ENCODE peak calls at places on chromosomes 12 and 14, in six cellular contexts. G is GM12878, M is H1, T is HepG2, X is K562, E is GM12891. B is an unnamed sample.

GRCh38 chr14:92863281-92863680 is 59.7 kb upstream of the CHGA start:
- DNase-seq in E (no peak), M (no peak), X (no peak), T (no peak), G (no peak), B (no peak)

GRCh38 chr14:104601786-104602185 is 2.8 kb downstream of the TMEM179 start:
- DNase-seq in X (no peak), E (no peak), M (no peak), T (no peak), G (no peak), B (no peak)

GRCh38 chr12:9798008-9798619 is 29.2 kb upstream of the KLRF1 start:
- DNase-seq in T (peak; percentile 41), X (peak; percentile 59), G (peak; percentile 85), E (no peak), M (no peak), B (no peak)

GRCh38 chr12:56029666-56030293 is 8.9 kb downstream of the IKZF4 start:
- DNase-seq in X (peak; percentile 63), T (peak; percentile 71), M (peak; percentile 52), E (no peak), G (no peak), B (peak; percentile 36)

GRCh38 chr12:69095765-69096477 is 143.4 kb upstream of the CPSF6 start:
- DNase-seq in E (no peak), T (no peak), G (no peak), M (no peak), X (no peak), B (no peak)

GRCh38 chr14:66974397-66975025 is 214.7 kb upstream of the GARIN2 start:
- DNase-seq in M (no peak), E (no peak), X (no peak), T (no peak), G (no peak), B (no peak)

GRCh38 chr12:52166672-52167071 is 25.1 kb downstream of the KRT80 start:
- DNase-seq in E (no peak), X (no peak), T (no peak), G (no peak), M (no peak), B (no peak)

GRCh38 chr14:73188501-73188903 is 48.8 kb upstream of the PAPLN start:
- DNase-seq in G (no peak), X (no peak), E (no peak), T (no peak), M (no peak), B (no peak)

GRCh38 chr12:3277261-3277943 is 200.2 kb downstream of the TSPAN9 start:
- DNase-seq in E (no peak), M (no peak), X (no peak), T (no peak), G (no peak), B (no peak)

GRCh38 chr12:53722450-53723041 is 4.7 kb downstream of the CALCOCO1 start:
- DNase-seq in M (no peak), X (no peak), E (no peak), T (no peak), G (peak; percentile 27), B (no peak)

GRCh38 chr14:89908712-89909450 is 45.6 kb downstream of the EFCAB11 start:
- DNase-seq in G (no peak), X (no peak), E (no peak), M (no peak), T (no peak), B (no peak)

GRCh38 chr12:46459111-46459510 is 86.5 kb upstream of the SLC38A2 start:
- DNase-seq in X (no peak), T (no peak), E (no peak), M (no peak), G (no peak), B (no peak)

GRCh38 chr14:100577986-100578431 is 9.2 kb downstream of the BEGAIN start:
- DNase-seq in G (no peak), T (no peak), X (no peak), E (no peak), M (no peak), B (no peak)

GRCh38 chr12:121277367-121277744 is 19.2 kb downstream of the CAMKK2 start:
- DNase-seq in X (no peak), T (no peak), G (no peak), M (no peak), E (no peak), B (no peak)

GRCh38 chr14:76501156-76501555 is 125.2 kb downstream of the ESRRB start:
- DNase-seq in M (no peak), X (no peak), E (no peak), T (no peak), G (no peak), B (no peak)

GRCh38 chr14:96126783-96127271 is 77.8 kb upstream of the BDKRB2 start:
- DNase-seq in X (no peak), T (no peak), M (no peak), E (no peak), G (no peak), B (no peak)

GRCh38 chr12:113500662-113501435 is 29.2 kb upstream of the LHX5 start:
- DNase-seq in G (no peak), E (no peak), X (no peak), T (no peak), M (no peak), B (no peak)

GRCh38 chr14:51236314-51236713 is 3.7 kb upstream of the TMX1 start:
- DNase-seq in E (no peak), T (no peak), M (no peak), X (peak; percentile 29), G (no peak), B (no peak)

GRCh38 chr12:56522486-56523193 is 1.0 kb downstream of the RBMS2 start:
- DNase-seq in T (no peak), E (no peak), G (no peak), X (peak; percentile 20), M (no peak), B (no peak)

GRCh38 chr14:59280961-59281360 is 92.5 kb downstream of the DAAM1 start:
- DNase-seq in E (no peak), T (no peak), M (no peak), X (no peak), G (no peak), B (no peak)

GRCh38 chr14:49052516-49052915 is 533.7 kb downstream of the RPS29 start:
- DNase-seq in T (no peak), G (no peak), X (no peak), M (no peak), E (no peak), B (no peak)

GRCh38 chr12:63826002-63826585 is 18.4 kb upstream of the SRGAP1 start:
- DNase-seq in M (no peak), E (no peak), T (peak; percentile 56), G (no peak), X (peak; percentile 36), B (no peak)

GRCh38 chr12:116887897-116888296 is 6.7 kb upstream of the HRK start:
- DNase-seq in E (no peak), X (no peak), G (no peak), M (no peak), T (no peak), B (no peak)

GRCh38 chr12:93373847-93374723 is 3.6 kb upstream of the NUDT4 start:
- DNase-seq in E (no peak), M (no peak), G (no peak), T (no peak), X (no peak), B (no peak)

GRCh38 chr12:93375906-93376305 is 1.8 kb upstream of the NUDT4 start:
- DNase-seq in T (no peak), E (no peak), M (no peak), G (no peak), X (no peak), B (no peak)

GRCh38 chr12:93378373-93379310 is 917 bp downstream of the NUDT4 start:
- DNase-seq in E (peak; percentile 43), M (peak; percentile 66), G (no peak), T (no peak), X (peak; percentile 39), B (peak; percentile 48)

GRCh38 chr12:93377252-93377542 is 528 bp upstream of the NUDT4 start:
- DNase-seq in X (no peak), T (no peak), M (no peak), E (no peak), G (no peak), B (no peak)

GRCh38 chr12:93376436-93377251 is 1.1 kb upstream of the NUDT4 start:
- DNase-seq in E (no peak), G (no peak), T (peak; percentile 71), M (peak; percentile 53), X (peak; percentile 59), B (no peak)
- TF ChIP-seq POLR2A in E (no peak), G (no peak), T (no peak), M (no peak), X (peak; percentile 67), B (no peak)

GRCh38 chr14:53034688-53035087 is 83.8 kb upstream of the FERMT2 start:
- DNase-seq in T (no peak), M (no peak), E (no peak), G (no peak), X (no peak), B (no peak)
- TF ChIP-seq POLR2AphosphoS5 in T (no peak), M (no peak), E (no peak), G (no peak), X (no peak), B (no peak)

GRCh38 chr12:13941258-13942249 is 39.8 kb downstream of the GRIN2B start:
- DNase-seq in X (peak; percentile 15), E (peak; percentile 10), T (peak; percentile 76), M (peak; percentile 62), G (no peak), B (no peak)
- TF ChIP-seq TAF1 in X (no peak), E (no peak), T (no peak), M (no peak), G (no peak), B (no peak)

DNA sequence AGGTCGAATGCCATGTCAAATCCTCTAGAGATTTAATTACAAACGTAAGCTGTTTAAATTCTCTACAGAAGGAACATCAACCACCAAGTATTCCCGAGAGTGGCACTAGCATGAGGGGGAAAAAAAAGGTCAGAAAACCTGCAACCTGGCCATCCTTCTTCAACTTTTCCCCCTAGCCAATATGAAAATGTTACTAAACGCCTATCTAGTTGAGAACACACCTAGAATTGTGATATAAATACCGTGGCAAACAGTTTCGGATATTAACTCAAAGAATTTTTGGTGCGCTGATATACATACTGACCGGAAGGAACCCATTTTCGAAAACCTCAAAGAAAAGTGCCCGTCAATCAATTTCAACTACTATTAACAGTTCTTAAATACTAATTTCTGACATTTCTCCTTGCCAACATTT is 1.8 kb downstream of the HNRNPC start:
- DNase-seq in T (no peak), X (no peak), M (peak; percentile 17), E (no peak), G (no peak), B (no peak)
- TF ChIP-seq POLR2A in T (peak; percentile 36), X (peak; percentile 20), M (peak; percentile 29), E (no peak), G (no peak), B (peak; percentile 43)

GRCh38 chr12:32466187-32466586 is 66.8 kb downstream of the FGD4 start:
- DNase-seq in G (no peak), E (no peak), T (no peak), X (no peak), M (no peak), B (no peak)
- TF ChIP-seq POLR2AphosphoS5 in G (no peak), E (no peak), T (no peak), X (no peak), M (no peak), B (no peak)

B was measured in GM12892.